ENCODE peak calls at places on chromosomes 4 and X, in ten cellular contexts. One of them, this sample, is unnamed.

GRCh38 chrX:17525266-17525665 is 150.3 kb downstream of the NHS start:
- DNase-seq in GM13976: no peak
- DNase-seq in omental fat pad: no peak
- DNase-seq in upper lobe of right lung: no peak
- DNase-seq in choroid plexus epithelial cell: no peak
- DNase-seq in transverse colon: no peak
- DNase-seq in brain microvascular endothelial cell: no peak
- DNase-seq in ascending aorta: no peak
- DNase-seq in tibial artery: no peak
- DNase-seq in OCI-LY7: no peak
- DNase-seq in this sample: no peak

GRCh38 chrX:15299945-15300851 is 15.2 kb downstream of the ASB11 start:
- DNase-seq in ascending aorta: no peak
- DNase-seq in OCI-LY7: peak
- DNase-seq in tibial artery: no peak
- DNase-seq in upper lobe of right lung: no peak
- DNase-seq in omental fat pad: no peak
- DNase-seq in choroid plexus epithelial cell: peak
- DNase-seq in transverse colon: no peak
- DNase-seq in brain microvascular endothelial cell: no peak
- DNase-seq in GM13976: peak
- DNase-seq in this sample: no peak

GRCh38 chrX:74178536-74178935 is 125.4 kb upstream of the ZCCHC13 start:
- DNase-seq in GM13976: no peak
- DNase-seq in OCI-LY7: no peak
- DNase-seq in brain microvascular endothelial cell: no peak
- DNase-seq in tibial artery: no peak
- DNase-seq in omental fat pad: no peak
- DNase-seq in transverse colon: no peak
- DNase-seq in upper lobe of right lung: no peak
- DNase-seq in choroid plexus epithelial cell: no peak
- DNase-seq in ascending aorta: no peak
- DNase-seq in this sample: no peak

GRCh38 chr4:83170952-83171399 is 56.4 kb upstream of the PLAC8 start:
- DNase-seq in tibial artery: no peak
- DNase-seq in upper lobe of right lung: no peak
- DNase-seq in OCI-LY7: no peak
- DNase-seq in ascending aorta: no peak
- DNase-seq in transverse colon: no peak
- DNase-seq in choroid plexus epithelial cell: no peak
- DNase-seq in brain microvascular endothelial cell: no peak
- DNase-seq in omental fat pad: no peak
- DNase-seq in GM13976: no peak
- DNase-seq in this sample: no peak

GRCh38 chr4:52959545-52959944 is 97.4 kb downstream of the RASL11B start:
- DNase-seq in choroid plexus epithelial cell: peak
- DNase-seq in ascending aorta: no peak
- DNase-seq in tibial artery: no peak
- DNase-seq in transverse colon: no peak
- DNase-seq in OCI-LY7: no peak
- DNase-seq in omental fat pad: no peak
- DNase-seq in upper lobe of right lung: no peak
- DNase-seq in GM13976: no peak
- DNase-seq in brain microvascular endothelial cell: no peak
- DNase-seq in this sample: no peak

GRCh38 chrX:9456250-9457074 is 8.4 kb upstream of the TBL1X start:
- DNase-seq in omental fat pad: no peak
- DNase-seq in choroid plexus epithelial cell: no peak
- DNase-seq in OCI-LY7: no peak
- DNase-seq in ascending aorta: peak
- DNase-seq in brain microvascular endothelial cell: no peak
- DNase-seq in upper lobe of right lung: no peak
- DNase-seq in tibial artery: no peak
- DNase-seq in transverse colon: no peak
- DNase-seq in GM13976: no peak
- DNase-seq in this sample: no peak

GRCh38 chrX:86148024-86148511 is at the start of gene DACH2:
- DNase-seq in GM13976: peak
- DNase-seq in omental fat pad: peak
- DNase-seq in upper lobe of right lung: peak
- DNase-seq in brain microvascular endothelial cell: peak
- DNase-seq in ascending aorta: peak
- DNase-seq in transverse colon: peak
- DNase-seq in tibial artery: peak
- DNase-seq in OCI-LY7: no peak
- DNase-seq in choroid plexus epithelial cell: peak
- DNase-seq in this sample: peak

GRCh38 chrX:70280573-70280972 is 1.4 kb upstream of the RAB41 start:
- DNase-seq in tibial artery: no peak
- DNase-seq in omental fat pad: no peak
- DNase-seq in upper lobe of right lung: no peak
- DNase-seq in GM13976: no peak
- DNase-seq in ascending aorta: no peak
- DNase-seq in transverse colon: no peak
- DNase-seq in brain microvascular endothelial cell: no peak
- DNase-seq in OCI-LY7: no peak
- DNase-seq in choroid plexus epithelial cell: no peak
- DNase-seq in this sample: no peak

GRCh38 chr4:1896658-1896991 is 25.4 kb downstream of the NSD2 start:
- DNase-seq in upper lobe of right lung: peak
- DNase-seq in OCI-LY7: no peak
- DNase-seq in omental fat pad: no peak
- DNase-seq in transverse colon: no peak
- DNase-seq in GM13976: no peak
- DNase-seq in tibial artery: no peak
- DNase-seq in ascending aorta: no peak
- DNase-seq in brain microvascular endothelial cell: no peak
- DNase-seq in choroid plexus epithelial cell: no peak
- DNase-seq in this sample: no peak

GRCh38 chr4:42568610-42569207 is 88.2 kb downstream of the ATP8A1 start:
- DNase-seq in GM13976: peak
- DNase-seq in transverse colon: peak
- DNase-seq in brain microvascular endothelial cell: peak
- DNase-seq in choroid plexus epithelial cell: peak
- DNase-seq in OCI-LY7: peak
- DNase-seq in ascending aorta: peak
- DNase-seq in omental fat pad: peak
- DNase-seq in upper lobe of right lung: no peak
- DNase-seq in tibial artery: peak
- DNase-seq in this sample: peak

GRCh38 chr4:22574880-22575279 is 59.0 kb upstream of the ADGRA3 start:
- DNase-seq in tibial artery: no peak
- DNase-seq in ascending aorta: no peak
- DNase-seq in choroid plexus epithelial cell: no peak
- DNase-seq in OCI-LY7: no peak
- DNase-seq in GM13976: no peak
- DNase-seq in transverse colon: no peak
- DNase-seq in upper lobe of right lung: no peak
- DNase-seq in brain microvascular endothelial cell: no peak
- DNase-seq in omental fat pad: no peak
- DNase-seq in this sample: no peak

GRCh38 chrX:68991691-68992345 is 163.0 kb downstream of the EFNB1 start:
- DNase-seq in ascending aorta: peak
- DNase-seq in OCI-LY7: no peak
- DNase-seq in GM13976: no peak
- DNase-seq in tibial artery: no peak
- DNase-seq in transverse colon: no peak
- DNase-seq in upper lobe of right lung: no peak
- DNase-seq in brain microvascular endothelial cell: no peak
- DNase-seq in omental fat pad: no peak
- DNase-seq in choroid plexus epithelial cell: no peak
- DNase-seq in this sample: no peak

GRCh38 chr4:654526-654845 is 19.6 kb downstream of the ATP5ME start:
- DNase-seq in upper lobe of right lung: no peak
- DNase-seq in transverse colon: no peak
- DNase-seq in OCI-LY7: no peak
- DNase-seq in choroid plexus epithelial cell: no peak
- DNase-seq in brain microvascular endothelial cell: no peak
- DNase-seq in omental fat pad: no peak
- DNase-seq in tibial artery: no peak
- DNase-seq in GM13976: no peak
- DNase-seq in ascending aorta: no peak
- DNase-seq in this sample: no peak

GRCh38 chr4:54513231-54513630 is 144.5 kb upstream of the KIT start:
- DNase-seq in upper lobe of right lung: no peak
- DNase-seq in omental fat pad: no peak
- DNase-seq in OCI-LY7: no peak
- DNase-seq in choroid plexus epithelial cell: peak
- DNase-seq in GM13976: no peak
- DNase-seq in brain microvascular endothelial cell: peak
- DNase-seq in ascending aorta: no peak
- DNase-seq in tibial artery: peak
- DNase-seq in transverse colon: no peak
- DNase-seq in this sample: no peak

DNA sequence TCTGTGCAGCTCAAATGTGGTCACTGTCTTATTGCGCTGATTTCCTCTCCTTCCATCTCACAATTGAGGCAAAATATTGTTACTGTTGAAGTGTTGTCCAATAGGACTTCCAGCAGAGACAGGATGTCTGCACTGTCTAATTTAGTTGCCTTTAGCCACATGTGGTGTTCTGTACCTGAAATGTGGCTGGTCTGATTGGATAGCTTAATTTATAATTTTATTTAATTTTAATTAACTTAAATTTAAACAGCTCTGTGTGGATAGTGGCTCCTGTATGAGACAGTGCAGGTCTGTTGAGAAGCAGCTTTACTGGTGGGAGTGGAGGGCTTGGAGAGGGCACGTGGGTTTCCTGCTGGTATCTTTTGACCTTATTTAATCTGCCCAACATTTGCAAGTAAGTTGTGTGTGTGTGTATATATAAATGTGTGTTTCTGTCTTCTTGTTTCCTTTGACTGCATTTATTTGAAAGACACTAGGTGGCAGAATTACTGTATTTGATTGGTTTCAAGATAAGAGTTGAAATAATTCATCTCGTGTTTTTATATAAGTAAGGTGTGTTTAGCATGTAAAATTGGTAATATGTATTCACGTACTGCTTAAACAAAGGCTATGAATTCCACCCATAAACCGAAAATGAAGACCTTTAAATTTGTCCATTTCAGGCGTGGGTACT is 55.3 kb upstream of the MSANTD1 start:
- DNase-seq in GM13976: no peak
- DNase-seq in upper lobe of right lung: no peak
- DNase-seq in transverse colon: no peak
- DNase-seq in brain microvascular endothelial cell: no peak
- DNase-seq in ascending aorta: no peak
- DNase-seq in OCI-LY7: peak
- DNase-seq in choroid plexus epithelial cell: peak
- DNase-seq in tibial artery: no peak
- DNase-seq in omental fat pad: no peak
- DNase-seq in this sample: no peak
- TF ChIP-seq CTCF in GM13976: no peak
- TF ChIP-seq CTCF in upper lobe of right lung: peak
- TF ChIP-seq CTCF in transverse colon: peak
- TF ChIP-seq CTCF in brain microvascular endothelial cell: peak
- TF ChIP-seq CTCF in ascending aorta: no peak
- TF ChIP-seq CTCF in OCI-LY7: peak
- TF ChIP-seq CTCF in choroid plexus epithelial cell: peak
- TF ChIP-seq CTCF in tibial artery: peak
- TF ChIP-seq CTCF in omental fat pad: no peak
- TF ChIP-seq CTCF in this sample: peak

GRCh38 chrX:30822068-30822671 is 66.9 kb downstream of the TAB3 start:
- DNase-seq in choroid plexus epithelial cell: peak
- DNase-seq in ascending aorta: no peak
- DNase-seq in omental fat pad: no peak
- DNase-seq in brain microvascular endothelial cell: no peak
- DNase-seq in OCI-LY7: peak
- DNase-seq in tibial artery: no peak
- DNase-seq in transverse colon: no peak
- DNase-seq in upper lobe of right lung: no peak
- DNase-seq in GM13976: no peak
- DNase-seq in this sample: no peak
- TF ChIP-seq CTCF in choroid plexus epithelial cell: peak
- TF ChIP-seq CTCF in ascending aorta: no peak
- TF ChIP-seq CTCF in omental fat pad: no peak
- TF ChIP-seq CTCF in brain microvascular endothelial cell: no peak
- TF ChIP-seq CTCF in OCI-LY7: peak
- TF ChIP-seq CTCF in tibial artery: no peak
- TF ChIP-seq CTCF in transverse colon: no peak
- TF ChIP-seq CTCF in upper lobe of right lung: no peak
- TF ChIP-seq CTCF in GM13976: no peak
- TF ChIP-seq CTCF in this sample: no peak

DNA sequence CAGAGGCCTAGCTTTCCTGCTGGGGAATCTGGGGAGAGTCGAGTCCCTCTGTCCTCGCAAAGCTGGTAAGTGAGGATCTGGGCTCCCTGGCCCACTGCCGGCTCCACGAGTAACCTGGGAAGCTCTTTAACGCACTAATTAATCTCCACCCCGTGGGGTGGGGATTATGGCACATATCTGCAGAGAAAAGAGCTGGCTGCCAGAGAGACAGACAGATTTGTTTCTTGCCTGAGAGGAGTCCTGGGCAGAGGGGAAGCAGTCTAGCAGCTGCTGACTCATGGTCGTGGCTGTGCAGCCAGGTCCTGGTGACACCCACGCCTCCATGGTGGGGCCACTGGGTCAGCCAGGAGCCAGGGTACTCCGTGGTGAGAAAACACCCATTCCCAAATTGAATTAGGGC is 14.0 kb downstream of the SORCS2 start:
- DNase-seq in OCI-LY7: no peak
- DNase-seq in brain microvascular endothelial cell: peak
- DNase-seq in tibial artery: peak
- DNase-seq in choroid plexus epithelial cell: peak
- DNase-seq in GM13976: no peak
- DNase-seq in ascending aorta: peak
- DNase-seq in omental fat pad: no peak
- DNase-seq in transverse colon: no peak
- DNase-seq in upper lobe of right lung: no peak
- DNase-seq in this sample: no peak
- TF ChIP-seq CTCF in OCI-LY7: no peak
- TF ChIP-seq CTCF in brain microvascular endothelial cell: no peak
- TF ChIP-seq CTCF in tibial artery: no peak
- TF ChIP-seq CTCF in choroid plexus epithelial cell: no peak
- TF ChIP-seq CTCF in GM13976: no peak
- TF ChIP-seq CTCF in ascending aorta: no peak
- TF ChIP-seq CTCF in omental fat pad: no peak
- TF ChIP-seq CTCF in transverse colon: no peak
- TF ChIP-seq CTCF in upper lobe of right lung: no peak
- TF ChIP-seq CTCF in this sample: no peak

DNA sequence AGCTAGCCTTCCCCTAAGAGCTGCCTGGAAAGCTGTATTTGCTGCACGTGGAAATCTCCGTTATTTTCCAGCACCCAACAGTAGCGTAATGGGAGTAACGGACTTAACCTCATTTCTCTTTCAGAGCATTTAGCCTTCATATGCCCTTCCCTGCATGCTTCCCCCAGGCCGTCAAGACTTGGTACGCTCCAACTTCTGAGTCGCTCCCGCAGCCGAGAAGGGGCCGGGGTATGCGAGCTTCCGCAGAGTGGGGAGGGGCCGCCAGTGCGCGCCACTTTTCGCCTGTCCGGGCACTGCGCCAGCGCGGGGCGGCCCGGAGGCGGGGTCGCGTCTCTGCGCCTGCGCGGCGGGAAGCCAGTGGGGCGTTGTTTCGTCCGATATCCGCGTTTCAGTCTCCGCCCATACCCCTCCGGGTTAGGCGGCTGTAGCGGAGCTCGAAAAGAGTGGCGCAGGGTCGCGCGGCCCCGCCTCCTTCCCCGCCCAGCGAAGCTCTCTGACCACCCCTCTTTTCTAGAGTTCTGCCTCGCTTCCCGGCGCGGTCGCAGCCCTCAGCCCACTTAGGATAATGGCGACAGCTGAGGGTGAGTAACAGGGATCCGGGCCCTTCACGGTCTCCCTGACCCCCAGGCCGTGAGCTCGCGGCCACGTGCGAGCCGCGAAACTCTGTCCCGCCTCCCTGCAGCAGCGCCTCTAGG is at the start of gene PAICS:
- DNase-seq in choroid plexus epithelial cell: peak
- DNase-seq in transverse colon: peak
- DNase-seq in ascending aorta: peak
- DNase-seq in GM13976: peak
- DNase-seq in brain microvascular endothelial cell: peak
- DNase-seq in upper lobe of right lung: peak
- DNase-seq in OCI-LY7: peak
- DNase-seq in omental fat pad: peak
- DNase-seq in tibial artery: peak
- DNase-seq in this sample: peak
- TF ChIP-seq CTCF in choroid plexus epithelial cell: no peak
- TF ChIP-seq CTCF in transverse colon: no peak
- TF ChIP-seq CTCF in ascending aorta: no peak
- TF ChIP-seq CTCF in GM13976: no peak
- TF ChIP-seq CTCF in brain microvascular endothelial cell: no peak
- TF ChIP-seq CTCF in upper lobe of right lung: no peak
- TF ChIP-seq CTCF in OCI-LY7: no peak
- TF ChIP-seq CTCF in omental fat pad: no peak
- TF ChIP-seq CTCF in tibial artery: no peak
- TF ChIP-seq CTCF in this sample: no peak

This sample was measured in dorsolateral prefrontal cortex.